ENCODE peak calls at places on chromosomes 5 and 9, in nine cellular contexts. One of them, this sample, is unnamed.

GRCh38 chr9:130662927-130663257 is 1.5 kb upstream of the PRDM12 start:
- DNase-seq in HL-60: no peak
- DNase-seq in cardiac fibroblast: no peak
- DNase-seq in colonic mucosa: no peak
- DNase-seq in esophagus squamous epithelium: no peak
- DNase-seq in astrocyte of the spinal cord: no peak
- DNase-seq in AG09309: no peak
- DNase-seq in lung: no peak
- DNase-seq in heart right ventricle: no peak
- DNase-seq in this sample: no peak

GRCh38 chr5:111999286-111999685 is 242.3 kb upstream of the NREP start:
- DNase-seq in esophagus squamous epithelium: no peak
- DNase-seq in HL-60: no peak
- DNase-seq in astrocyte of the spinal cord: peak; percentile 74
- DNase-seq in lung: no peak
- DNase-seq in cardiac fibroblast: peak; percentile 65
- DNase-seq in colonic mucosa: no peak
- DNase-seq in heart right ventricle: no peak
- DNase-seq in AG09309: peak; percentile 59
- DNase-seq in this sample: no peak

GRCh38 chr5:18465833-18466681 is 831.8 kb downstream of the TAF11L14 start:
- DNase-seq in heart right ventricle: no peak
- DNase-seq in lung: peak; percentile 64
- DNase-seq in AG09309: no peak
- DNase-seq in esophagus squamous epithelium: no peak
- DNase-seq in colonic mucosa: peak; percentile 49
- DNase-seq in cardiac fibroblast: peak; percentile 38
- DNase-seq in HL-60: peak; percentile 16
- DNase-seq in astrocyte of the spinal cord: peak; percentile 75
- DNase-seq in this sample: peak; percentile 4

GRCh38 chr9:31820426-31820825 is 564.0 kb upstream of the ACO1 start:
- DNase-seq in HL-60: no peak
- DNase-seq in astrocyte of the spinal cord: no peak
- DNase-seq in esophagus squamous epithelium: no peak
- DNase-seq in colonic mucosa: no peak
- DNase-seq in AG09309: no peak
- DNase-seq in cardiac fibroblast: no peak
- DNase-seq in lung: no peak
- DNase-seq in heart right ventricle: no peak
- DNase-seq in this sample: no peak

GRCh38 chr9:93890436-93890935 is 64.7 kb downstream of the BARX1 start:
- DNase-seq in AG09309: no peak
- DNase-seq in esophagus squamous epithelium: no peak
- DNase-seq in HL-60: no peak
- DNase-seq in colonic mucosa: no peak
- DNase-seq in heart right ventricle: no peak
- DNase-seq in astrocyte of the spinal cord: no peak
- DNase-seq in lung: peak; percentile 22
- DNase-seq in cardiac fibroblast: no peak
- DNase-seq in this sample: no peak

GRCh38 chr5:129161830-129162229 is 67.3 kb downstream of the ISOC1 start:
- DNase-seq in lung: no peak
- DNase-seq in heart right ventricle: no peak
- DNase-seq in esophagus squamous epithelium: no peak
- DNase-seq in AG09309: no peak
- DNase-seq in colonic mucosa: no peak
- DNase-seq in HL-60: no peak
- DNase-seq in cardiac fibroblast: no peak
- DNase-seq in astrocyte of the spinal cord: no peak
- DNase-seq in this sample: no peak

GRCh38 chr9:102506391-102506790 is 488.7 kb upstream of the CYLC2 start:
- DNase-seq in AG09309: no peak
- DNase-seq in astrocyte of the spinal cord: no peak
- DNase-seq in heart right ventricle: no peak
- DNase-seq in colonic mucosa: no peak
- DNase-seq in cardiac fibroblast: no peak
- DNase-seq in HL-60: no peak
- DNase-seq in esophagus squamous epithelium: no peak
- DNase-seq in lung: no peak
- DNase-seq in this sample: no peak

GRCh38 chr9:13171261-13171660 is 108.2 kb downstream of the MPDZ start:
- DNase-seq in cardiac fibroblast: peak; percentile 37
- DNase-seq in astrocyte of the spinal cord: no peak
- DNase-seq in AG09309: no peak
- DNase-seq in esophagus squamous epithelium: no peak
- DNase-seq in HL-60: no peak
- DNase-seq in colonic mucosa: no peak
- DNase-seq in lung: no peak
- DNase-seq in heart right ventricle: no peak
- DNase-seq in this sample: no peak

GRCh38 chr5:151075698-151076331 is 5.0 kb downstream of the TNIP1 start:
- DNase-seq in lung: peak; percentile 81
- DNase-seq in astrocyte of the spinal cord: no peak
- DNase-seq in cardiac fibroblast: no peak
- DNase-seq in colonic mucosa: peak; percentile 53
- DNase-seq in heart right ventricle: no peak
- DNase-seq in HL-60: no peak
- DNase-seq in AG09309: no peak
- DNase-seq in esophagus squamous epithelium: no peak
- DNase-seq in this sample: no peak

GRCh38 chr5:158943057-158943456 is 156.7 kb downstream of the EBF1 start:
- DNase-seq in colonic mucosa: no peak
- DNase-seq in cardiac fibroblast: peak; percentile 77
- DNase-seq in HL-60: peak; percentile 10
- DNase-seq in astrocyte of the spinal cord: peak; percentile 79
- DNase-seq in AG09309: peak; percentile 83
- DNase-seq in heart right ventricle: peak; percentile 30
- DNase-seq in esophagus squamous epithelium: no peak
- DNase-seq in lung: no peak
- DNase-seq in this sample: no peak

GRCh38 chr9:10045598-10045997 is 567.2 kb downstream of the PTPRD start:
- DNase-seq in heart right ventricle: no peak
- DNase-seq in cardiac fibroblast: no peak
- DNase-seq in colonic mucosa: no peak
- DNase-seq in astrocyte of the spinal cord: peak; percentile 37
- DNase-seq in AG09309: no peak
- DNase-seq in HL-60: no peak
- DNase-seq in esophagus squamous epithelium: no peak
- DNase-seq in lung: no peak
- DNase-seq in this sample: peak; percentile 4

GRCh38 chr9:106868565-106868964 is 5.6 kb downstream of the ZNF462 start:
- DNase-seq in colonic mucosa: no peak
- DNase-seq in cardiac fibroblast: peak; percentile 66
- DNase-seq in esophagus squamous epithelium: no peak
- DNase-seq in lung: peak; percentile 64
- DNase-seq in HL-60: no peak
- DNase-seq in astrocyte of the spinal cord: no peak
- DNase-seq in AG09309: no peak
- DNase-seq in heart right ventricle: no peak
- DNase-seq in this sample: no peak

GRCh38 chr5:110442856-110443255 is 283.6 kb downstream of the TMEM232 start:
- DNase-seq in heart right ventricle: no peak
- DNase-seq in HL-60: no peak
- DNase-seq in AG09309: no peak
- DNase-seq in colonic mucosa: no peak
- DNase-seq in cardiac fibroblast: no peak
- DNase-seq in astrocyte of the spinal cord: no peak
- DNase-seq in lung: no peak
- DNase-seq in esophagus squamous epithelium: no peak
- DNase-seq in this sample: no peak

GRCh38 chr9:122261469-122261881 is 3.2 kb downstream of the RBM18 start:
- DNase-seq in HL-60: peak; percentile 22
- DNase-seq in lung: peak; percentile 75
- DNase-seq in colonic mucosa: peak; percentile 87
- DNase-seq in esophagus squamous epithelium: no peak
- DNase-seq in astrocyte of the spinal cord: peak; percentile 68
- DNase-seq in cardiac fibroblast: peak; percentile 98
- DNase-seq in heart right ventricle: peak; percentile 61
- DNase-seq in AG09309: peak; percentile 55
- DNase-seq in this sample: peak; percentile 92

GRCh38 chr9:122265265-122265900 is 701 bp downstream of the MRRF start:
- DNase-seq in HL-60: peak; percentile 50
- DNase-seq in colonic mucosa: peak; percentile 36
- DNase-seq in heart right ventricle: no peak
- DNase-seq in lung: no peak
- DNase-seq in cardiac fibroblast: peak; percentile 20
- DNase-seq in esophagus squamous epithelium: no peak
- DNase-seq in astrocyte of the spinal cord: peak; percentile 14
- DNase-seq in AG09309: no peak
- DNase-seq in this sample: peak; percentile 37

GRCh38 chr9:122264360-122265264 is at the start of the genes MRRF and RBM18:
- DNase-seq in astrocyte of the spinal cord: peak; percentile 92
- DNase-seq in cardiac fibroblast: peak; percentile 91
- DNase-seq in HL-60: peak; percentile 92
- DNase-seq in colonic mucosa: peak; percentile 89
- DNase-seq in AG09309: peak; percentile 55
- DNase-seq in esophagus squamous epithelium: peak; percentile 44
- DNase-seq in heart right ventricle: peak; percentile 91
- DNase-seq in lung: peak; percentile 89
- DNase-seq in this sample: peak; percentile 80

GRCh38 chr9:122262073-122262472 is 2.6 kb downstream of the RBM18 start:
- DNase-seq in astrocyte of the spinal cord: no peak
- DNase-seq in lung: no peak
- DNase-seq in esophagus squamous epithelium: no peak
- DNase-seq in heart right ventricle: no peak
- DNase-seq in AG09309: no peak
- DNase-seq in cardiac fibroblast: no peak
- DNase-seq in HL-60: no peak
- DNase-seq in colonic mucosa: no peak
- DNase-seq in this sample: no peak

DNA sequence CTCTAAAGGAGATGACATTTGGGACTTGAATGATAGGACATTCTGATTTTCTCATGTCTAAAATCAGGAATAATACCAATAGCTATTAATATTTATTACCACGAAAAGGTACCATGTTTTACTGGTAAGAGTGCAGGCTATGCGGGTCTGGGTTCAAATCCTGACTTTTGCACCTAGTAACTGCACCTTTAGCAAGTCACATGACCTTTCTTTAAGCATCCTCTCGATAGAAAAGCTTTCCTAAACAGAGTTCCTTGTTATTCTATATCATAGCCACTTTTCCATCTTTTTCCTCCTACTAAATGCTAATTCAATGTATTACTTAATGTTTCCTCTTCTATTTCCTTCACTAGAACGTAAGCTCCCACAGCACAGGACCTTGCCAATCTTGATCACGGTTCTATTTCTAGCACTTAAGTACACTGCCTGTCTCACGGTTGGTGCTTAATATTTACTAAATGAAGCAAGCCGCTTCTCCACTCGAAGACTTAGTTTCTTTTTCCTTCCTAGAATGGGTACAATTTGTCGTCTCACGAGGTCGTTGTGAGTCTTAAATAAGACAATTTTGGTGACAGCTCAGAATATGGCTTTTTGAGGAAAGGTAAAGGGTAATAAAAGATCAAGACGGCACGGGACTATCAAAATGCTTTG is 816 bp downstream of the RBM18 start:
- DNase-seq in heart right ventricle: no peak
- DNase-seq in astrocyte of the spinal cord: no peak
- DNase-seq in esophagus squamous epithelium: no peak
- DNase-seq in AG09309: no peak
- DNase-seq in cardiac fibroblast: peak; percentile 42
- DNase-seq in HL-60: no peak
- DNase-seq in lung: no peak
- DNase-seq in colonic mucosa: no peak
- DNase-seq in this sample: no peak
- H3K4me3 ChIP-seq in heart right ventricle: peak overlapping the region; percentile 87
- H3K4me3 ChIP-seq in astrocyte of the spinal cord: peak overlapping the region; percentile 67
- H3K4me3 ChIP-seq in esophagus squamous epithelium: peak overlapping the region; percentile 78
- H3K4me3 ChIP-seq in AG09309: peak overlapping the region; percentile 91
- H3K4me3 ChIP-seq in cardiac fibroblast: peak overlapping the region; percentile 86
- H3K4me3 ChIP-seq in HL-60: peak overlapping the region; percentile 67
- H3K4me3 ChIP-seq in lung: peak overlapping the region; percentile 82
- H3K4me3 ChIP-seq in colonic mucosa: peak overlapping the region; percentile 66
- H3K4me3 ChIP-seq in this sample: peak overlapping the region; percentile 87

GRCh38 chr9:98922721-98923435 is 20.8 kb upstream of the COL15A1 start:
- DNase-seq in esophagus squamous epithelium: no peak
- DNase-seq in HL-60: no peak
- DNase-seq in cardiac fibroblast: no peak
- DNase-seq in lung: no peak
- DNase-seq in colonic mucosa: no peak
- DNase-seq in heart right ventricle: no peak
- DNase-seq in AG09309: no peak
- DNase-seq in astrocyte of the spinal cord: peak; percentile 43
- DNase-seq in this sample: no peak
- TF ChIP-seq CTCF in esophagus squamous epithelium: no peak
- TF ChIP-seq CTCF in HL-60: no peak
- TF ChIP-seq CTCF in cardiac fibroblast: no peak
- TF ChIP-seq CTCF in lung: no peak
- TF ChIP-seq CTCF in colonic mucosa: no peak
- TF ChIP-seq CTCF in heart right ventricle: no peak
- TF ChIP-seq CTCF in AG09309: no peak
- TF ChIP-seq CTCF in astrocyte of the spinal cord: no peak
- TF ChIP-seq CTCF in this sample: no peak

GRCh38 chr5:137995077-137995746 is 37.7 kb downstream of the FAM13B start:
- DNase-seq in cardiac fibroblast: peak; percentile 63
- DNase-seq in esophagus squamous epithelium: no peak
- DNase-seq in astrocyte of the spinal cord: peak; percentile 57
- DNase-seq in lung: no peak
- DNase-seq in colonic mucosa: no peak
- DNase-seq in HL-60: peak; percentile 48
- DNase-seq in AG09309: no peak
- DNase-seq in heart right ventricle: no peak
- DNase-seq in this sample: peak; percentile 52

GRCh38 chr5:137997726-137998213 is 35.1 kb downstream of the FAM13B start:
- DNase-seq in lung: no peak
- DNase-seq in astrocyte of the spinal cord: peak; percentile 50
- DNase-seq in colonic mucosa: no peak
- DNase-seq in HL-60: peak; percentile 10
- DNase-seq in AG09309: no peak
- DNase-seq in esophagus squamous epithelium: no peak
- DNase-seq in heart right ventricle: no peak
- DNase-seq in cardiac fibroblast: no peak
- DNase-seq in this sample: no peak

GRCh38 chr5:138000102-138000723 is 32.7 kb downstream of the FAM13B start:
- DNase-seq in AG09309: no peak
- DNase-seq in astrocyte of the spinal cord: peak; percentile 28
- DNase-seq in esophagus squamous epithelium: no peak
- DNase-seq in cardiac fibroblast: peak; percentile 67
- DNase-seq in lung: no peak
- DNase-seq in HL-60: no peak
- DNase-seq in heart right ventricle: no peak
- DNase-seq in colonic mucosa: no peak
- DNase-seq in this sample: no peak

GRCh38 chr5:137994556-137994955 is 38.3 kb downstream of the FAM13B start:
- DNase-seq in HL-60: no peak
- DNase-seq in heart right ventricle: no peak
- DNase-seq in AG09309: no peak
- DNase-seq in colonic mucosa: no peak
- DNase-seq in cardiac fibroblast: no peak
- DNase-seq in lung: no peak
- DNase-seq in astrocyte of the spinal cord: no peak
- DNase-seq in esophagus squamous epithelium: no peak
- DNase-seq in this sample: peak; percentile 67

GRCh38 chr5:137995747-137996123 is 37.1 kb downstream of the FAM13B start:
- DNase-seq in astrocyte of the spinal cord: no peak
- DNase-seq in heart right ventricle: no peak
- DNase-seq in cardiac fibroblast: peak; percentile 5
- DNase-seq in HL-60: no peak
- DNase-seq in AG09309: no peak
- DNase-seq in lung: no peak
- DNase-seq in colonic mucosa: no peak
- DNase-seq in esophagus squamous epithelium: no peak
- DNase-seq in this sample: no peak
- H3K4me3 ChIP-seq in astrocyte of the spinal cord: no peak overlapping the region
- H3K4me3 ChIP-seq in heart right ventricle: no peak overlapping the region
- H3K4me3 ChIP-seq in cardiac fibroblast: no peak overlapping the region
- H3K4me3 ChIP-seq in HL-60: no peak overlapping the region
- H3K4me3 ChIP-seq in AG09309: no peak overlapping the region
- H3K4me3 ChIP-seq in lung: no peak overlapping the region
- H3K4me3 ChIP-seq in colonic mucosa: no peak overlapping the region
- H3K4me3 ChIP-seq in esophagus squamous epithelium: no peak overlapping the region
- H3K4me3 ChIP-seq in this sample: no peak overlapping the region

GRCh38 chr9:89562186-89562814 is 42.5 kb upstream of the GADD45G start:
- DNase-seq in lung: no peak
- DNase-seq in cardiac fibroblast: peak; percentile 49
- DNase-seq in heart right ventricle: no peak
- DNase-seq in HL-60: no peak
- DNase-seq in AG09309: no peak
- DNase-seq in astrocyte of the spinal cord: peak; percentile 59
- DNase-seq in colonic mucosa: no peak
- DNase-seq in esophagus squamous epithelium: no peak
- DNase-seq in this sample: no peak
- TF ChIP-seq CTCF in lung: no peak
- TF ChIP-seq CTCF in cardiac fibroblast: no peak
- TF ChIP-seq CTCF in heart right ventricle: no peak
- TF ChIP-seq CTCF in HL-60: no peak
- TF ChIP-seq CTCF in AG09309: no peak
- TF ChIP-seq CTCF in astrocyte of the spinal cord: no peak
- TF ChIP-seq CTCF in colonic mucosa: no peak
- TF ChIP-seq CTCF in esophagus squamous epithelium: no peak
- TF ChIP-seq CTCF in this sample: no peak

This sample was measured in LNCaP clone FGC.